ENCODE peak calls at places on chromosomes 12 and 14, in nine cellular contexts. I is HFFc6, J is glutamatergic neuron, G is iPS-NIHi11, H is DMS 273 treated with DMSO at 0.1 percent for 48 hours, L is caudate nucleus, U is Karpas-422, O is hypothalamus, A is frontal cortex. Z is an unnamed sample.

GRCh38 chr12:40212566-40212965 is 12.2 kb upstream of the LRRK2 start:
- DNase-seq in I (no peak), J (no peak), G (no peak), H (no peak), L (no peak), U (no peak), O (no peak), A (no peak), Z (no peak)

GRCh38 chr14:53874704-53875103 is 81.9 kb downstream of the BMP4 start:
- DNase-seq in I (no peak), J (no peak), G (no peak), H (no peak), L (no peak), U (no peak), O (no peak), A (no peak), Z (no peak)

GRCh38 chr12:121903202-121903601 is 14.6 kb downstream of the PSMD9 start:
- DNase-seq in I (no peak), J (no peak), G (no peak), H (no peak), L (no peak), U (no peak), O (no peak), A (no peak), Z (no peak)

GRCh38 chr12:92899388-92900001 is 29.6 kb downstream of the EEA1 start:
- DNase-seq in I (peak; percentile 98), J (no peak), G (peak; percentile 11), H (no peak), L (peak; percentile 14), U (no peak), O (no peak), A (no peak), Z (peak; percentile 57)

GRCh38 chr12:96501908-96502307 is 12.5 kb downstream of the CFAP54 start:
- DNase-seq in I (no peak), J (no peak), G (no peak), H (no peak), L (no peak), U (no peak), O (no peak), A (no peak), Z (no peak)

GRCh38 chr12:65427646-65428045 is 149.2 kb downstream of the MSRB3 start:
- DNase-seq in I (no peak), J (no peak), G (no peak), H (no peak), L (no peak), U (no peak), O (no peak), A (no peak), Z (no peak)

GRCh38 chr12:169528-170360 is 44.2 kb downstream of the SLC6A12 start:
- DNase-seq in I (no peak), J (no peak), G (no peak), H (no peak), L (no peak), U (peak; percentile 43), O (no peak), A (no peak), Z (no peak)

GRCh38 chr12:81300454-81300853 is 222.6 kb downstream of the ACSS3 start:
- DNase-seq in I (no peak), J (no peak), G (peak; percentile 31), H (no peak), L (no peak), U (no peak), O (no peak), A (no peak), Z (no peak)

GRCh38 chr14:102094101-102094500 is 7.3 kb upstream of the HSP90AA1 start:
- DNase-seq in I (no peak), J (no peak), G (no peak), H (no peak), L (no peak), U (no peak), O (no peak), A (no peak), Z (no peak)

GRCh38 chr12:4445156-4446020 is at the start of gene FGF6:
- DNase-seq in I (no peak), J (no peak), G (no peak), H (no peak), L (no peak), U (no peak), O (no peak), A (peak; percentile 1), Z (no peak)

GRCh38 chr12:122610911-122611310 is 83.9 kb downstream of the KNTC1 start:
- DNase-seq in I (no peak), J (no peak), G (no peak), H (no peak), L (no peak), U (no peak), O (no peak), A (no peak), Z (no peak)

GRCh38 chr12:132986001-132986884 is at the start of gene ZNF26:
- DNase-seq in I (peak; percentile 82), J (peak; percentile 88), G (peak; percentile 97), H (peak; percentile 61), L (peak; percentile 92), U (peak; percentile 98), O (peak; percentile 93), A (peak; percentile 92), Z (peak; percentile 96)

GRCh38 chr12:38695057-38695456 is 210.3 kb downstream of the CPNE8 start:
- DNase-seq in I (no peak), J (no peak), G (no peak), H (no peak), L (no peak), U (no peak), O (no peak), A (no peak), Z (no peak)

GRCh38 chr14:102182190-102182589 is 42.5 kb downstream of the WDR20 start:
- DNase-seq in I (peak; percentile 65), J (no peak), G (no peak), H (no peak), L (no peak), U (peak; percentile 45), O (no peak), A (no peak), Z (no peak)

GRCh38 chr12:132357623-132358186 is 28.3 kb upstream of the GALNT9 start:
- DNase-seq in I (no peak), J (peak; percentile 29), G (no peak), H (no peak), L (no peak), U (no peak), O (no peak), A (no peak), Z (peak; percentile 31)

GRCh38 chr14:68609012-68609411 is 183.9 kb downstream of the ZFP36L1 start:
- DNase-seq in I (no peak), J (no peak), G (no peak), H (no peak), L (no peak), U (no peak), O (no peak), A (no peak), Z (no peak)

GRCh38 chr12:128571906-128572305 is 251.9 kb downstream of the SLC15A4 start:
- DNase-seq in I (no peak), J (no peak), G (no peak), H (no peak), L (no peak), U (no peak), O (no peak), A (no peak), Z (no peak)

GRCh38 chr12:65609359-65609771 is 214.9 kb upstream of the HMGA2 start:
- DNase-seq in I (peak; percentile 94), J (no peak), G (peak; percentile 19), H (no peak), L (no peak), U (no peak), O (no peak), A (no peak), Z (peak; percentile 69)

GRCh38 chr12:118418385-118419057 is 42.2 kb downstream of the SUDS3 start:
- DNase-seq in I (no peak), J (no peak), G (no peak), H (no peak), L (no peak), U (no peak), O (no peak), A (no peak), Z (no peak)

GRCh38 chr12:21451529-21451928 is 14.1 kb downstream of the PYROXD1 start:
- DNase-seq in I (peak; percentile 40), J (no peak), G (peak; percentile 8), H (no peak), L (no peak), U (no peak), O (no peak), A (no peak), Z (no peak)

GRCh38 chr12:57632898-57633825 is at the start of gene B4GALNT1:
- DNase-seq in I (peak; percentile 13), J (peak; percentile 87), G (peak; percentile 91), H (peak; percentile 21), L (peak; percentile 20), U (peak; percentile 88), O (peak; percentile 69), A (peak; percentile 66), Z (peak; percentile 84)

GRCh38 chr14:88454886-88455285 is 69.4 kb downstream of the SPATA7 start:
- DNase-seq in I (no peak), J (no peak), G (no peak), H (no peak), L (no peak), U (no peak), O (no peak), A (no peak), Z (no peak)

GRCh38 chr14:75432406-75432805 is 4.6 kb downstream of the JDP2 start:
- DNase-seq in I (no peak), J (no peak), G (no peak), H (no peak), L (no peak), U (no peak), O (no peak), A (no peak), Z (no peak)

GRCh38 chr14:102055181-102055901 is 31.5 kb downstream of the HSP90AA1 start:
- DNase-seq in I (peak; percentile 59), J (no peak), G (peak; percentile 69), H (no peak), L (no peak), U (no peak), O (no peak), A (no peak), Z (peak; percentile 27)

Z was measured in G401.